ENCODE peak calls at places on chromosomes 3 and 15, in ten cellular contexts. One of them, this sample, is unnamed.

GRCh38 chr15:67042490-67043181 is 22.8 kb upstream of the SMAD3 start:
- DNase-seq in T-helper 2 cell: no peak
- DNase-seq in MV-4-11: peak
- DNase-seq in endothelial cell: no peak
- DNase-seq in stimulated activated CD4-positive, alpha-beta T cell treated with anti-CD3 and anti-CD28 coated beads, TNF-alpha, amount 100 ng/mL, for 1 hour: no peak
- DNase-seq in nephron progenitor cell: no peak
- DNase-seq in HT1080: peak
- DNase-seq in CD4-positive, alpha-beta T cell: no peak
- DNase-seq in fibroblast of lung: no peak
- DNase-seq in amniotic stem cell: no peak
- DNase-seq in this sample: no peak

GRCh38 chr3:131338948-131339640 is 42.5 kb upstream of the NUDT16 start:
- DNase-seq in T-helper 2 cell: no peak
- DNase-seq in MV-4-11: no peak
- DNase-seq in endothelial cell: no peak
- DNase-seq in stimulated activated CD4-positive, alpha-beta T cell treated with anti-CD3 and anti-CD28 coated beads, TNF-alpha, amount 100 ng/mL, for 1 hour: no peak
- DNase-seq in nephron progenitor cell: no peak
- DNase-seq in HT1080: no peak
- DNase-seq in CD4-positive, alpha-beta T cell: no peak
- DNase-seq in fibroblast of lung: no peak
- DNase-seq in amniotic stem cell: no peak
- DNase-seq in this sample: no peak

GRCh38 chr3:156317457-156317856 is 197.1 kb downstream of the KCNAB1 start:
- DNase-seq in T-helper 2 cell: no peak
- DNase-seq in MV-4-11: no peak
- DNase-seq in endothelial cell: no peak
- DNase-seq in stimulated activated CD4-positive, alpha-beta T cell treated with anti-CD3 and anti-CD28 coated beads, TNF-alpha, amount 100 ng/mL, for 1 hour: no peak
- DNase-seq in nephron progenitor cell: no peak
- DNase-seq in HT1080: peak
- DNase-seq in CD4-positive, alpha-beta T cell: no peak
- DNase-seq in fibroblast of lung: peak
- DNase-seq in amniotic stem cell: no peak
- DNase-seq in this sample: peak

GRCh38 chr15:41429003-41429890 is 12.4 kb downstream of the RTF1 start:
- DNase-seq in T-helper 2 cell: no peak
- DNase-seq in MV-4-11: peak
- DNase-seq in endothelial cell: no peak
- DNase-seq in stimulated activated CD4-positive, alpha-beta T cell treated with anti-CD3 and anti-CD28 coated beads, TNF-alpha, amount 100 ng/mL, for 1 hour: no peak
- DNase-seq in nephron progenitor cell: no peak
- DNase-seq in HT1080: no peak
- DNase-seq in CD4-positive, alpha-beta T cell: no peak
- DNase-seq in fibroblast of lung: no peak
- DNase-seq in amniotic stem cell: no peak
- DNase-seq in this sample: no peak

GRCh38 chr3:9008550-9009255 is 45.4 kb upstream of the RAD18 start:
- DNase-seq in T-helper 2 cell: no peak
- DNase-seq in MV-4-11: no peak
- DNase-seq in endothelial cell: no peak
- DNase-seq in stimulated activated CD4-positive, alpha-beta T cell treated with anti-CD3 and anti-CD28 coated beads, TNF-alpha, amount 100 ng/mL, for 1 hour: no peak
- DNase-seq in nephron progenitor cell: no peak
- DNase-seq in HT1080: no peak
- DNase-seq in CD4-positive, alpha-beta T cell: no peak
- DNase-seq in fibroblast of lung: no peak
- DNase-seq in amniotic stem cell: no peak
- DNase-seq in this sample: no peak

GRCh38 chr3:188296761-188297689 is 143.1 kb downstream of the LPP start:
- DNase-seq in T-helper 2 cell: no peak
- DNase-seq in MV-4-11: peak
- DNase-seq in endothelial cell: no peak
- DNase-seq in stimulated activated CD4-positive, alpha-beta T cell treated with anti-CD3 and anti-CD28 coated beads, TNF-alpha, amount 100 ng/mL, for 1 hour: no peak
- DNase-seq in nephron progenitor cell: no peak
- DNase-seq in HT1080: peak
- DNase-seq in CD4-positive, alpha-beta T cell: no peak
- DNase-seq in fibroblast of lung: peak
- DNase-seq in amniotic stem cell: no peak
- DNase-seq in this sample: no peak

GRCh38 chr3:111810909-111811308 is 48.2 kb upstream of the PHLDB2 start:
- DNase-seq in T-helper 2 cell: no peak
- DNase-seq in MV-4-11: no peak
- DNase-seq in endothelial cell: no peak
- DNase-seq in stimulated activated CD4-positive, alpha-beta T cell treated with anti-CD3 and anti-CD28 coated beads, TNF-alpha, amount 100 ng/mL, for 1 hour: no peak
- DNase-seq in nephron progenitor cell: no peak
- DNase-seq in HT1080: peak
- DNase-seq in CD4-positive, alpha-beta T cell: no peak
- DNase-seq in fibroblast of lung: peak
- DNase-seq in amniotic stem cell: peak
- DNase-seq in this sample: no peak

GRCh38 chr3:118618247-118619040 is 416.2 kb downstream of the IGSF11 start:
- DNase-seq in T-helper 2 cell: no peak
- DNase-seq in MV-4-11: no peak
- DNase-seq in endothelial cell: no peak
- DNase-seq in stimulated activated CD4-positive, alpha-beta T cell treated with anti-CD3 and anti-CD28 coated beads, TNF-alpha, amount 100 ng/mL, for 1 hour: no peak
- DNase-seq in nephron progenitor cell: no peak
- DNase-seq in HT1080: no peak
- DNase-seq in CD4-positive, alpha-beta T cell: no peak
- DNase-seq in fibroblast of lung: no peak
- DNase-seq in amniotic stem cell: no peak
- DNase-seq in this sample: no peak

GRCh38 chr15:71800835-71801745 is 9.3 kb upstream of the NR2E3 start:
- DNase-seq in T-helper 2 cell: no peak
- DNase-seq in MV-4-11: peak
- DNase-seq in endothelial cell: peak
- DNase-seq in stimulated activated CD4-positive, alpha-beta T cell treated with anti-CD3 and anti-CD28 coated beads, TNF-alpha, amount 100 ng/mL, for 1 hour: no peak
- DNase-seq in nephron progenitor cell: peak
- DNase-seq in HT1080: peak
- DNase-seq in CD4-positive, alpha-beta T cell: no peak
- DNase-seq in fibroblast of lung: peak
- DNase-seq in amniotic stem cell: no peak
- DNase-seq in this sample: peak

GRCh38 chr15:40149339-40149738 is 11.5 kb upstream of the BUB1B start:
- DNase-seq in T-helper 2 cell: no peak
- DNase-seq in MV-4-11: no peak
- DNase-seq in endothelial cell: no peak
- DNase-seq in stimulated activated CD4-positive, alpha-beta T cell treated with anti-CD3 and anti-CD28 coated beads, TNF-alpha, amount 100 ng/mL, for 1 hour: no peak
- DNase-seq in nephron progenitor cell: no peak
- DNase-seq in HT1080: no peak
- DNase-seq in CD4-positive, alpha-beta T cell: no peak
- DNase-seq in fibroblast of lung: no peak
- DNase-seq in amniotic stem cell: no peak
- DNase-seq in this sample: no peak

GRCh38 chr15:46080018-46080417 is 445.2 kb downstream of the SQOR start:
- DNase-seq in T-helper 2 cell: no peak
- DNase-seq in MV-4-11: no peak
- DNase-seq in endothelial cell: no peak
- DNase-seq in stimulated activated CD4-positive, alpha-beta T cell treated with anti-CD3 and anti-CD28 coated beads, TNF-alpha, amount 100 ng/mL, for 1 hour: no peak
- DNase-seq in nephron progenitor cell: peak
- DNase-seq in HT1080: no peak
- DNase-seq in CD4-positive, alpha-beta T cell: no peak
- DNase-seq in fibroblast of lung: no peak
- DNase-seq in amniotic stem cell: no peak
- DNase-seq in this sample: no peak

GRCh38 chr15:85751731-85752421 is 42.8 kb downstream of the KLHL25 start:
- DNase-seq in T-helper 2 cell: no peak
- DNase-seq in MV-4-11: no peak
- DNase-seq in endothelial cell: no peak
- DNase-seq in stimulated activated CD4-positive, alpha-beta T cell treated with anti-CD3 and anti-CD28 coated beads, TNF-alpha, amount 100 ng/mL, for 1 hour: no peak
- DNase-seq in nephron progenitor cell: no peak
- DNase-seq in HT1080: no peak
- DNase-seq in CD4-positive, alpha-beta T cell: no peak
- DNase-seq in fibroblast of lung: no peak
- DNase-seq in amniotic stem cell: no peak
- DNase-seq in this sample: no peak

GRCh38 chr3:178352300-178353021 is 183.8 kb upstream of the KCNMB2 start:
- DNase-seq in T-helper 2 cell: no peak
- DNase-seq in MV-4-11: no peak
- DNase-seq in endothelial cell: no peak
- DNase-seq in stimulated activated CD4-positive, alpha-beta T cell treated with anti-CD3 and anti-CD28 coated beads, TNF-alpha, amount 100 ng/mL, for 1 hour: no peak
- DNase-seq in nephron progenitor cell: no peak
- DNase-seq in HT1080: peak
- DNase-seq in CD4-positive, alpha-beta T cell: no peak
- DNase-seq in fibroblast of lung: peak
- DNase-seq in amniotic stem cell: peak
- DNase-seq in this sample: no peak

GRCh38 chr3:182436547-182436946 is 356.8 kb upstream of the ATP11B start:
- DNase-seq in T-helper 2 cell: no peak
- DNase-seq in MV-4-11: no peak
- DNase-seq in endothelial cell: no peak
- DNase-seq in stimulated activated CD4-positive, alpha-beta T cell treated with anti-CD3 and anti-CD28 coated beads, TNF-alpha, amount 100 ng/mL, for 1 hour: no peak
- DNase-seq in nephron progenitor cell: no peak
- DNase-seq in HT1080: no peak
- DNase-seq in CD4-positive, alpha-beta T cell: no peak
- DNase-seq in fibroblast of lung: no peak
- DNase-seq in amniotic stem cell: no peak
- DNase-seq in this sample: no peak

GRCh38 chr3:139427283-139428060 is 38.0 kb upstream of the COPB2 start:
- DNase-seq in T-helper 2 cell: no peak
- DNase-seq in MV-4-11: peak
- DNase-seq in endothelial cell: peak
- DNase-seq in stimulated activated CD4-positive, alpha-beta T cell treated with anti-CD3 and anti-CD28 coated beads, TNF-alpha, amount 100 ng/mL, for 1 hour: no peak
- DNase-seq in nephron progenitor cell: peak
- DNase-seq in HT1080: peak
- DNase-seq in CD4-positive, alpha-beta T cell: no peak
- DNase-seq in fibroblast of lung: peak
- DNase-seq in amniotic stem cell: peak
- DNase-seq in this sample: peak

GRCh38 chr15:63414474-63415201 is 33.0 kb upstream of the CA12 start:
- DNase-seq in T-helper 2 cell: no peak
- DNase-seq in MV-4-11: peak
- DNase-seq in endothelial cell: no peak
- DNase-seq in stimulated activated CD4-positive, alpha-beta T cell treated with anti-CD3 and anti-CD28 coated beads, TNF-alpha, amount 100 ng/mL, for 1 hour: no peak
- DNase-seq in nephron progenitor cell: no peak
- DNase-seq in HT1080: no peak
- DNase-seq in CD4-positive, alpha-beta T cell: no peak
- DNase-seq in fibroblast of lung: no peak
- DNase-seq in amniotic stem cell: no peak
- DNase-seq in this sample: no peak

GRCh38 chr15:34855397-34855796 is 60.0 kb upstream of the ACTC1 start:
- DNase-seq in T-helper 2 cell: no peak
- DNase-seq in MV-4-11: peak
- DNase-seq in endothelial cell: no peak
- DNase-seq in stimulated activated CD4-positive, alpha-beta T cell treated with anti-CD3 and anti-CD28 coated beads, TNF-alpha, amount 100 ng/mL, for 1 hour: no peak
- DNase-seq in nephron progenitor cell: no peak
- DNase-seq in HT1080: peak
- DNase-seq in CD4-positive, alpha-beta T cell: no peak
- DNase-seq in fibroblast of lung: peak
- DNase-seq in amniotic stem cell: peak
- DNase-seq in this sample: no peak

GRCh38 chr3:11161666-11162065 is 7.4 kb downstream of the HRH1 start:
- DNase-seq in T-helper 2 cell: no peak
- DNase-seq in MV-4-11: no peak
- DNase-seq in endothelial cell: no peak
- DNase-seq in stimulated activated CD4-positive, alpha-beta T cell treated with anti-CD3 and anti-CD28 coated beads, TNF-alpha, amount 100 ng/mL, for 1 hour: no peak
- DNase-seq in nephron progenitor cell: no peak
- DNase-seq in HT1080: no peak
- DNase-seq in CD4-positive, alpha-beta T cell: no peak
- DNase-seq in fibroblast of lung: no peak
- DNase-seq in amniotic stem cell: no peak
- DNase-seq in this sample: no peak

GRCh38 chr3:146125946-146126345 is 35.0 kb downstream of the PLOD2 start:
- DNase-seq in T-helper 2 cell: no peak
- DNase-seq in MV-4-11: no peak
- DNase-seq in endothelial cell: no peak
- DNase-seq in stimulated activated CD4-positive, alpha-beta T cell treated with anti-CD3 and anti-CD28 coated beads, TNF-alpha, amount 100 ng/mL, for 1 hour: no peak
- DNase-seq in nephron progenitor cell: no peak
- DNase-seq in HT1080: peak
- DNase-seq in CD4-positive, alpha-beta T cell: no peak
- DNase-seq in fibroblast of lung: peak
- DNase-seq in amniotic stem cell: peak
- DNase-seq in this sample: no peak

GRCh38 chr3:120145498-120146285 is 51.4 kb upstream of the GSK3B start:
- DNase-seq in T-helper 2 cell: no peak
- DNase-seq in MV-4-11: no peak
- DNase-seq in endothelial cell: no peak
- DNase-seq in stimulated activated CD4-positive, alpha-beta T cell treated with anti-CD3 and anti-CD28 coated beads, TNF-alpha, amount 100 ng/mL, for 1 hour: no peak
- DNase-seq in nephron progenitor cell: no peak
- DNase-seq in HT1080: peak
- DNase-seq in CD4-positive, alpha-beta T cell: no peak
- DNase-seq in fibroblast of lung: peak
- DNase-seq in amniotic stem cell: no peak
- DNase-seq in this sample: peak

GRCh38 chr3:189726277-189726676 is 95.1 kb downstream of the TP63 start:
- DNase-seq in T-helper 2 cell: no peak
- DNase-seq in MV-4-11: no peak
- DNase-seq in endothelial cell: no peak
- DNase-seq in stimulated activated CD4-positive, alpha-beta T cell treated with anti-CD3 and anti-CD28 coated beads, TNF-alpha, amount 100 ng/mL, for 1 hour: no peak
- DNase-seq in nephron progenitor cell: no peak
- DNase-seq in HT1080: no peak
- DNase-seq in CD4-positive, alpha-beta T cell: no peak
- DNase-seq in fibroblast of lung: no peak
- DNase-seq in amniotic stem cell: no peak
- DNase-seq in this sample: no peak

GRCh38 chr3:24496529-24497482 is 2.2 kb upstream of the THRB start:
- DNase-seq in T-helper 2 cell: no peak
- DNase-seq in MV-4-11: no peak
- DNase-seq in endothelial cell: peak
- DNase-seq in stimulated activated CD4-positive, alpha-beta T cell treated with anti-CD3 and anti-CD28 coated beads, TNF-alpha, amount 100 ng/mL, for 1 hour: no peak
- DNase-seq in nephron progenitor cell: peak
- DNase-seq in HT1080: peak
- DNase-seq in CD4-positive, alpha-beta T cell: no peak
- DNase-seq in fibroblast of lung: peak
- DNase-seq in amniotic stem cell: no peak
- DNase-seq in this sample: peak

GRCh38 chr3:195526492-195526891 is 16.6 kb downstream of the PPP1R2 start:
- DNase-seq in T-helper 2 cell: no peak
- DNase-seq in MV-4-11: no peak
- DNase-seq in endothelial cell: no peak
- DNase-seq in stimulated activated CD4-positive, alpha-beta T cell treated with anti-CD3 and anti-CD28 coated beads, TNF-alpha, amount 100 ng/mL, for 1 hour: no peak
- DNase-seq in nephron progenitor cell: no peak
- DNase-seq in HT1080: no peak
- DNase-seq in CD4-positive, alpha-beta T cell: no peak
- DNase-seq in fibroblast of lung: no peak
- DNase-seq in amniotic stem cell: no peak
- DNase-seq in this sample: no peak

GRCh38 chr3:183224581-183224980 is 28.5 kb upstream of the B3GNT5 start:
- DNase-seq in T-helper 2 cell: no peak
- DNase-seq in MV-4-11: no peak
- DNase-seq in endothelial cell: no peak
- DNase-seq in stimulated activated CD4-positive, alpha-beta T cell treated with anti-CD3 and anti-CD28 coated beads, TNF-alpha, amount 100 ng/mL, for 1 hour: no peak
- DNase-seq in nephron progenitor cell: no peak
- DNase-seq in HT1080: no peak
- DNase-seq in CD4-positive, alpha-beta T cell: peak
- DNase-seq in fibroblast of lung: no peak
- DNase-seq in amniotic stem cell: no peak
- DNase-seq in this sample: no peak

GRCh38 chr15:81909229-81910087 is 136.4 kb downstream of the MEX3B start:
- DNase-seq in T-helper 2 cell: no peak
- DNase-seq in MV-4-11: no peak
- DNase-seq in endothelial cell: no peak
- DNase-seq in stimulated activated CD4-positive, alpha-beta T cell treated with anti-CD3 and anti-CD28 coated beads, TNF-alpha, amount 100 ng/mL, for 1 hour: no peak
- DNase-seq in nephron progenitor cell: no peak
- DNase-seq in HT1080: no peak
- DNase-seq in CD4-positive, alpha-beta T cell: no peak
- DNase-seq in fibroblast of lung: peak
- DNase-seq in amniotic stem cell: no peak
- DNase-seq in this sample: peak

GRCh38 chr3:132785292-132785691 is 63.1 kb upstream of the NPHP3 start:
- DNase-seq in T-helper 2 cell: no peak
- DNase-seq in MV-4-11: no peak
- DNase-seq in endothelial cell: no peak
- DNase-seq in stimulated activated CD4-positive, alpha-beta T cell treated with anti-CD3 and anti-CD28 coated beads, TNF-alpha, amount 100 ng/mL, for 1 hour: no peak
- DNase-seq in nephron progenitor cell: no peak
- DNase-seq in HT1080: peak
- DNase-seq in CD4-positive, alpha-beta T cell: no peak
- DNase-seq in fibroblast of lung: peak
- DNase-seq in amniotic stem cell: no peak
- DNase-seq in this sample: no peak

GRCh38 chr15:75203908-75204263 is 2.2 kb downstream of the C15orf39 start:
- DNase-seq in T-helper 2 cell: no peak
- DNase-seq in MV-4-11: no peak
- DNase-seq in endothelial cell: no peak
- DNase-seq in stimulated activated CD4-positive, alpha-beta T cell treated with anti-CD3 and anti-CD28 coated beads, TNF-alpha, amount 100 ng/mL, for 1 hour: no peak
- DNase-seq in nephron progenitor cell: no peak
- DNase-seq in HT1080: no peak
- DNase-seq in CD4-positive, alpha-beta T cell: no peak
- DNase-seq in fibroblast of lung: no peak
- DNase-seq in amniotic stem cell: no peak
- DNase-seq in this sample: no peak

GRCh38 chr3:187739561-187740445 is 5.5 kb downstream of the BCL6 start:
- DNase-seq in T-helper 2 cell: peak
- DNase-seq in MV-4-11: peak
- DNase-seq in endothelial cell: peak
- DNase-seq in stimulated activated CD4-positive, alpha-beta T cell treated with anti-CD3 and anti-CD28 coated beads, TNF-alpha, amount 100 ng/mL, for 1 hour: peak
- DNase-seq in nephron progenitor cell: peak
- DNase-seq in HT1080: peak
- DNase-seq in CD4-positive, alpha-beta T cell: peak
- DNase-seq in fibroblast of lung: peak
- DNase-seq in amniotic stem cell: peak
- DNase-seq in this sample: peak